ENCODE peak calls at places on chromosomes 4 and X, in six cellular contexts. K is T-helper 9 cell, G is HCEC 1CT, D is lower leg skin, Z is KG1, H is tibial artery. V is an unnamed sample.

GRCh38 chrX:119503484-119503861 is 35.2 kb downstream of the SLC25A5 start:
- DNase-seq in K (no peak), G (peak), D (no peak), Z (no peak), H (peak), V (peak)

GRCh38 chr4:3656441-3657376 is 109.5 kb upstream of the ADRA2C start:
- DNase-seq in K (no peak), G (no peak), D (no peak), Z (no peak), H (no peak), V (no peak)

GRCh38 chr4:8316911-8317351 is 47.4 kb downstream of the HTRA3 start:
- DNase-seq in K (no peak), G (no peak), D (peak), Z (no peak), H (no peak), V (no peak)

GRCh38 chrX:16750136-16750535 is 30.7 kb downstream of the SYAP1 start:
- DNase-seq in K (no peak), G (no peak), D (no peak), Z (no peak), H (no peak), V (no peak)

GRCh38 chrX:87583679-87584078 is 66.1 kb downstream of the KLHL4 start:
- DNase-seq in K (no peak), G (no peak), D (no peak), Z (no peak), H (no peak), V (no peak)

GRCh38 chr4:3212391-3213100 is 36.4 kb upstream of the MSANTD1 start:
- DNase-seq in K (no peak), G (no peak), D (no peak), Z (no peak), H (no peak), V (no peak)

GRCh38 chrX:145393702-145394235 is 146.5 kb downstream of the SPANXN1 start:
- DNase-seq in K (no peak), G (no peak), D (no peak), Z (peak), H (no peak), V (no peak)

GRCh38 chr4:163920426-163920825 is 425.9 kb downstream of the TMA16 start:
- DNase-seq in K (no peak), G (no peak), D (no peak), Z (no peak), H (no peak), V (no peak)

GRCh38 chr4:25406081-25406692 is 29.1 kb downstream of the ANAPC4 start:
- DNase-seq in K (no peak), G (no peak), D (no peak), Z (no peak), H (no peak), V (peak)

GRCh38 chr4:1693131-1693896 is 9.2 kb upstream of the FAM53A start:
- DNase-seq in K (peak), G (peak), D (peak), Z (peak), H (peak), V (peak)

GRCh38 chr4:1242506-1243450 is 6.2 kb downstream of the CTBP1 start:
- DNase-seq in K (no peak), G (no peak), D (no peak), Z (no peak), H (peak), V (no peak)

GRCh38 chr4:126306152-126306869 is 991.6 kb downstream of the FAT4 start:
- DNase-seq in K (no peak), G (no peak), D (peak), Z (no peak), H (peak), V (peak)

GRCh38 chr4:68591204-68591603 is 15.1 kb upstream of the UGT2B17 start:
- DNase-seq in K (no peak), G (no peak), D (no peak), Z (no peak), H (no peak), V (peak)

GRCh38 chr4:172393220-172393619 is 580.0 kb downstream of the GALNTL6 start:
- DNase-seq in K (no peak), G (no peak), D (no peak), Z (no peak), H (no peak), V (no peak)

GRCh38 chrX:21993265-21993664 is 38.9 kb upstream of the PHEX start:
- DNase-seq in K (no peak), G (no peak), D (peak), Z (no peak), H (peak), V (no peak)

GRCh38 chr4:150547154-150547838 is 34.7 kb upstream of the MAB21L2 start:
- DNase-seq in K (no peak), G (no peak), D (no peak), Z (no peak), H (no peak), V (no peak)

GRCh38 chr4:176189891-176190795 is 5.2 kb downstream of the SPATA4 start:
- DNase-seq in K (no peak), G (no peak), D (no peak), Z (no peak), H (no peak), V (no peak)

GRCh38 chr4:104279744-104280143 is 214.9 kb downstream of the CXXC4 start:
- DNase-seq in K (no peak), G (no peak), D (no peak), Z (no peak), H (no peak), V (no peak)

GRCh38 chr4:15034071-15034764 is 31.9 kb downstream of the CPEB2 start:
- DNase-seq in K (no peak), G (no peak), D (no peak), Z (no peak), H (no peak), V (peak)

GRCh38 chr4:184250795-184251679 is 33.4 kb upstream of the ENPP6 start:
- DNase-seq in K (no peak), G (peak), D (no peak), Z (peak), H (no peak), V (peak)

GRCh38 chrX:111116666-111117065 is 20.7 kb downstream of the PAK3 start:
- DNase-seq in K (no peak), G (no peak), D (no peak), Z (no peak), H (no peak), V (no peak)

GRCh38 chr4:2241410-2242353 is at the start of the genes HAUS3 and POLN:
- DNase-seq in K (peak), G (peak), D (peak), Z (peak), H (peak), V (peak)

GRCh38 chr4:6716958-6717655 is 1.1 kb downstream of the BLOC1S4 start:
- DNase-seq in K (no peak), G (no peak), D (no peak), Z (no peak), H (no peak), V (no peak)

GRCh38 chrX:16739574-16739973 is 20.2 kb downstream of the SYAP1 start:
- DNase-seq in K (no peak), G (no peak), D (no peak), Z (no peak), H (no peak), V (no peak)

GRCh38 chr4:182738283-182739047 is 178.7 kb downstream of the DCTD start:
- DNase-seq in K (no peak), G (peak), D (no peak), Z (no peak), H (no peak), V (peak)

GRCh38 chr4:38739438-38739837 is 43.4 kb downstream of the TLR10 start:
- DNase-seq in K (no peak), G (no peak), D (no peak), Z (no peak), H (no peak), V (no peak)

GRCh38 chr4:145301386-145302080 is 121.1 kb upstream of the OTUD4 start:
- DNase-seq in K (no peak), G (peak), D (no peak), Z (no peak), H (no peak), V (no peak)

GRCh38 chr4:89586864-89587263 is 250.1 kb downstream of the SNCA start:
- DNase-seq in K (no peak), G (peak), D (no peak), Z (peak), H (no peak), V (peak)

GRCh38 chr4:80265571-80266266 is 745 bp upstream of the FGF5 start:
- DNase-seq in K (no peak), G (peak), D (no peak), Z (no peak), H (no peak), V (peak)

GRCh38 chrX:16665089-16665488 is 15.1 kb downstream of the S100G start:
- DNase-seq in K (no peak), G (peak), D (no peak), Z (no peak), H (no peak), V (peak)

GRCh38 chr4:10461091-10461849 is 4.0 kb upstream of the ZNF518B start:
- DNase-seq in K (peak), G (no peak), D (no peak), Z (peak), H (peak), V (no peak)

GRCh38 chr4:161991811-161992210 is 172.0 kb downstream of the FSTL5 start:
- DNase-seq in K (no peak), G (no peak), D (no peak), Z (no peak), H (no peak), V (no peak)

GRCh38 chrX:38898261-38898660 is 97.0 kb downstream of the MID1IP1 start:
- DNase-seq in K (no peak), G (no peak), D (no peak), Z (no peak), H (no peak), V (no peak)

GRCh38 chrX:136130931-136131843 is 16.1 kb upstream of the FHL1 start:
- DNase-seq in K (no peak), G (peak), D (no peak), Z (no peak), H (no peak), V (peak)

GRCh38 chr4:13523591-13524503 is 20.5 kb downstream of the NKX3-2 start:
- DNase-seq in K (no peak), G (no peak), D (peak), Z (no peak), H (no peak), V (no peak)

GRCh38 chr4:48360285-48360965 is 19.1 kb downstream of the SLAIN2 start:
- DNase-seq in K (no peak), G (peak), D (no peak), Z (no peak), H (no peak), V (peak)

V was measured in LHCN-M2.